ENCODE peak calls at places on chromosomes 5 and 9, in five cellular contexts. B is breast epithelium, X is A549, L is suprapubic skin, O is IMR-90. D is an unnamed sample.

GRCh38 chr9:136526625-136527066 is 19.2 kb downstream of the NOTCH1 start:
- DNase-seq in L (no peak), B (no peak), O (no peak), X (no peak), D (no peak)

GRCh38 chr5:150734579-150735384 is 24.0 kb downstream of the DCTN4 start:
- DNase-seq in X (no peak), B (no peak), O (no peak), L (no peak), D (no peak)

GRCh38 chr5:57725628-57726504 is 243.3 kb upstream of the ACTBL2 start:
- DNase-seq in O (no peak), X (no peak), B (no peak), L (no peak), D (no peak)

GRCh38 chr9:123419721-123420559 is 63.9 kb downstream of the CRB2 start:
- DNase-seq in O (no peak), B (peak), L (peak), X (no peak), D (peak)

GRCh38 chr5:112697301-112697700 is 40.4 kb upstream of the APC start:
- DNase-seq in B (no peak), X (no peak), O (no peak), L (no peak), D (no peak)

GRCh38 chr5:28468121-28468520 is 1429.7 kb upstream of the CDH9 start:
- DNase-seq in L (no peak), O (no peak), B (no peak), X (no peak), D (no peak)

GRCh38 chr9:79329861-79330260 is 241.9 kb upstream of the TLE4 start:
- DNase-seq in L (no peak), B (no peak), O (no peak), X (no peak), D (no peak)

GRCh38 chr9:121857941-121858340 is 206.5 kb downstream of the DAB2IP start:
- DNase-seq in L (no peak), X (no peak), O (no peak), B (no peak), D (no peak)

GRCh38 chr9:125024917-125025316 is 84.0 kb upstream of the GOLGA1 start:
- DNase-seq in L (no peak), X (no peak), B (no peak), O (no peak), D (no peak)

GRCh38 chr5:31918739-31919138 is 255.4 kb downstream of the GOLPH3 start:
- DNase-seq in O (no peak), B (no peak), X (no peak), L (no peak), D (no peak)

GRCh38 chr9:37126214-37126788 is 5.9 kb downstream of the ZCCHC7 start:
- DNase-seq in X (no peak), B (no peak), O (peak), L (no peak), D (no peak)

GRCh38 chr5:25190521-25191000 is 545.8 kb upstream of the CDH10 start:
- DNase-seq in O (no peak), L (no peak), B (no peak), X (no peak), D (peak)

GRCh38 chr9:1490341-1491115 is 440.4 kb downstream of the DMRT2 start:
- DNase-seq in L (no peak), B (no peak), O (no peak), X (no peak), D (no peak)

GRCh38 chr9:98097836-98098235 is 21.2 kb downstream of the TRIM14 start:
- DNase-seq in L (peak), O (no peak), X (no peak), B (peak), D (no peak)

GRCh38 chr5:170424629-170425028 is 35.5 kb upstream of the KCNMB1 start:
- DNase-seq in O (no peak), X (no peak), B (no peak), L (no peak), D (no peak)

GRCh38 chr5:134145061-134145757 is 30.7 kb downstream of the TCF7 start:
- DNase-seq in O (no peak), X (no peak), L (no peak), B (no peak), D (no peak)

GRCh38 chr9:136744747-136745146 is 2.0 kb upstream of the LCN10 start:
- DNase-seq in B (no peak), L (no peak), X (no peak), O (no peak), D (no peak)

GRCh38 chr9:90860382-90860781 is 58.8 kb downstream of the SYK start:
- DNase-seq in O (no peak), L (no peak), X (no peak), B (no peak), D (no peak)

GRCh38 chr5:168562274-168562673 is 16.9 kb downstream of the PANK3 start:
- DNase-seq in X (no peak), L (no peak), B (no peak), O (no peak), D (no peak)

DNA sequence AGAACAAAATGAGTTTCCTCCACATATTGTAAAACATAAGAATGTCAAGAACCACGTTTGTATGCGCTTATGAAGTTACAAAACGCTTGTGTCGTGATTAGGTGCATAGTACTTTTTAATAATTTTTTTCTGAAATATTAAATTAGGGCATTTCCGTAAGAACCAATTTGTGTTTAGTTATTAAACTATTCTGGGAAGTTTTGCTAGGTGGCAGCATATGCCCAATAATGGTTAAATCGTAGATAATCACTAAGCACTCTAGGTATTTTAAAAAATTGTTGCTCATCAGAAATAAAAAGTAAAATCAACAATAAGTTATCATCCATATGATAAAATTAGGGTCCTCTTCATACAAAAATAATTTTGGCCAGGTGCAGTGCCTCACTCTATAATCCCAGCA is 5.4 kb downstream of the SRFBP1 start:
- DNase-seq in L (no peak), B (no peak), X (no peak), O (peak), D (no peak)
- TF ChIP-seq CTCF in L (no peak), B (peak), X (peak), O (peak), D (peak)

GRCh38 chr9:89410709-89411111 is 87.2 kb downstream of the SEMA4D start:
- DNase-seq in L (no peak), X (no peak), O (no peak), B (no peak), D (no peak)
- TF ChIP-seq CTCF in L (no peak), X (no peak), O (peak), B (no peak), D (no peak)

DNA sequence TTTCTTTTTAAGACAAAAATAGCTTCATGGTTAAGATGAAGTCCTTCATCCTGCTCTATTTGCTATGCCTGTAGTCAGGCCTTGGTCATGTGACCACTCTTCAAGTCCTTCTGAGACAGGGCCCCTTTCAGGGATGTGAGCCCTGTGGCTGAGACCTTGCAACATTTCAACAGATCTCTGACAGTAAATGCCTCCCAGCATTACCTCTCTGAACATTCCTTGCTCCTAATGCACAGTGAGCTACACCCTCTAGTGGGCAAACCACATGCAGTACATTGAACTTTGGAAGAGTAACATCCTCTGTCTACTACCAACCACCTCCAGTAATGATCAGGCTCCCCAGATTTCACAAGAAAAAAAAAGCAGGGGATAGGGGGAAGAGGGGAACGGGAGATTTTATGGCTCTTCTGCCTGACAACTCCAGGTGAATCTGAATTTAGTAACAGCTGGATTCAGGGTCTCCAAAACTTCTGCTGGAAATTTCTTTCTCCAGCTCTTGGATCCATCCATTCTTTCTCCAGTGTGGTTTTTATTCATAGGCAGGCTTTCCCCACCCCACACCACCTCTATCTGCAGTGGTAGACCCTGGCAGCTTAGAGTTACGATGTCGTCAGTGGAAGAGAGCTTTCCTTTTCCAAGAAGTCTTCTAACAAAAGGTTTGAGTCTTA is 8.9 kb upstream of the FBXO38 start:
- DNase-seq in X (peak), B (no peak), L (no peak), O (peak), D (no peak)
- TF ChIP-seq CTCF in X (peak), B (peak), L (no peak), O (peak), D (peak)

DNA sequence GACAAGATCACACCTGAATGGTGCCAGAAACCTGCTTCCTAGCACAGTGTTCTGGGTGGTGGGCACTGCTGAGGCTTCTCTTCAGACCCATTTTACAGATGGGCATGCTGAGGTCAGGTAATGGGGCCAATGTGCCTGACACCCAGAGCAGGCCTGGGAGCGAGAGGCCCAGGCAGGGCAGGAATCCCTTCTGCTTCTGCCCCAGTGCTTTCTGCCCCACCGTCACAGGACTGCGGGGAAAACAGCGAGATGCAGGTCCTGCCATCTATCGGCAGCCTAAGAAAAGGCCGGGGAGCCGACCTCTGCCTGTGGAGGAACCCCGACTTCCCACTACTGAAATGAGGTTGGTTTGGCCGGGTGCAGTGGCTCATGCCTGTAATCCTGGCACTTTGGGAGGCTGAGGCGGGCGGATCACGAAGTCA is 22.8 kb upstream of the RNU6ATAC start:
- DNase-seq in B (no peak), X (peak), L (no peak), O (no peak), D (peak)
- TF ChIP-seq CTCF in B (no peak), X (peak), L (no peak), O (no peak), D (no peak)

GRCh38 chr9:68577778-68578591 is 37.3 kb upstream of the TMEM252 start:
- DNase-seq in L (no peak), B (no peak), O (no peak), X (no peak), D (no peak)

GRCh38 chr9:68575821-68576220 is 35.1 kb upstream of the TMEM252 start:
- DNase-seq in O (no peak), X (no peak), B (no peak), L (no peak), D (no peak)

GRCh38 chr9:68574150-68574549 is 33.5 kb upstream of the TMEM252 start:
- DNase-seq in L (no peak), X (no peak), B (no peak), O (no peak), D (no peak)
- TF ChIP-seq CTCF in L (no peak), X (peak), B (no peak), O (peak), D (peak)

GRCh38 chr9:133783331-133783731 is 45.2 kb upstream of the SARDH start:
- DNase-seq in B (no peak), X (no peak), O (no peak), L (no peak), D (peak)
- TF ChIP-seq CTCF in B (no peak), X (no peak), O (no peak), L (no peak), D (no peak)

GRCh38 chr5:7242118-7242517 is 153.8 kb upstream of the ADCY2 start:
- DNase-seq in O (no peak), L (no peak), X (no peak), B (no peak), D (no peak)

GRCh38 chr5:7244208-7244607 is 151.7 kb upstream of the ADCY2 start:
- DNase-seq in X (no peak), L (no peak), O (no peak), B (no peak), D (no peak)

GRCh38 chr5:7245401-7245800 is 150.5 kb upstream of the ADCY2 start:
- DNase-seq in B (no peak), O (no peak), L (no peak), X (no peak), D (no peak)

GRCh38 chr5:7246312-7246711 is 149.6 kb upstream of the ADCY2 start:
- DNase-seq in O (no peak), X (no peak), B (no peak), L (no peak), D (no peak)

DNA sequence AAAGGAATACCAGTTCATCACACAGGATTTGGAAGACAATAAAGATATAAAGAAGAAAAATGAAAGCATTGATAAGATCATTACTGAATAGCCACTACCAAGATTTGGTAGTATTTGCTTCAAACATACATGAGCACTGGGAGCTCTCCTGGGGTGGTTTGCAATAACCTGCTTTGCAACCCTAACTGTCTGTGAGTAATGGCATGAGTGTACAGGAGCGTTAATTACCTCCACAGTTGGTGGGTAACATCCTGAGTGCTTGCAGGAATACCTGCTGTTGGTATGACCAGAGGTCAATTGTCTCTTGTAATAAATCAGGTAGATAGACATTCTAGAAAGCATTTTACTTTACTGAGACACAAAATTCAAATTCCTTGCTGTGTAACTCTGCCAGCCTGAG is 151.0 kb upstream of the ADCY2 start:
- DNase-seq in L (no peak), X (no peak), B (no peak), O (no peak), D (no peak)
- TF ChIP-seq CTCF in L (no peak), X (no peak), B (no peak), O (no peak), D (no peak)

GRCh38 chr5:119332978-119333401 is 22.8 kb upstream of the TNFAIP8 start:
- DNase-seq in L (no peak), O (no peak), X (no peak), B (no peak), D (no peak)

GRCh38 chr5:119336846-119337564 is 18.8 kb upstream of the TNFAIP8 start:
- DNase-seq in X (no peak), B (no peak), L (no peak), O (no peak), D (no peak)

GRCh38 chr5:119333421-119333851 is 22.4 kb upstream of the TNFAIP8 start:
- DNase-seq in O (peak), X (no peak), B (no peak), L (no peak), D (no peak)

GRCh38 chr5:119336262-119336661 is 19.6 kb upstream of the TNFAIP8 start:
- DNase-seq in X (no peak), B (no peak), O (no peak), L (no peak), D (no peak)

GRCh38 chr5:119335261-119335677 is 20.6 kb upstream of the TNFAIP8 start:
- DNase-seq in L (no peak), X (no peak), B (no peak), O (no peak), D (no peak)
- TF ChIP-seq CTCF in L (no peak), X (no peak), B (no peak), O (no peak), D (peak)